ENCODE peak calls at places on chromosomes 6 and 20, in four cellular contexts. One of them, this sample, is unnamed.

GRCh38 chr20:22838001-22838400 is 197.1 kb upstream of the SSTR4 start:
- DNase-seq in HFF-Myc: no peak
- DNase-seq in ovary: no peak
- DNase-seq in heart left ventricle: no peak
- DNase-seq in this sample: no peak

GRCh38 chr6:132400641-132401119 is 595 bp downstream of the MOXD1 start:
- DNase-seq in ovary: no peak
- DNase-seq in heart left ventricle: no peak
- DNase-seq in HFF-Myc: no peak
- DNase-seq in this sample: no peak

GRCh38 chr6:111565316-111566221 is 40.1 kb downstream of the TRAF3IP2 start:
- DNase-seq in heart left ventricle: no peak
- DNase-seq in ovary: no peak
- DNase-seq in HFF-Myc: no peak
- DNase-seq in this sample: peak; percentile 35

GRCh38 chr20:21661488-21662055 is 43.9 kb upstream of the PAX1 start:
- DNase-seq in HFF-Myc: no peak
- DNase-seq in ovary: no peak
- DNase-seq in heart left ventricle: no peak
- DNase-seq in this sample: no peak

GRCh38 chr6:150668882-150669476 is 69.3 kb downstream of the PLEKHG1 start:
- DNase-seq in ovary: no peak
- DNase-seq in HFF-Myc: no peak
- DNase-seq in heart left ventricle: no peak
- DNase-seq in this sample: no peak

GRCh38 chr20:36064661-36065426 is 89.7 kb upstream of the EPB41L1 start:
- DNase-seq in HFF-Myc: no peak
- DNase-seq in heart left ventricle: peak; percentile 95
- DNase-seq in ovary: peak; percentile 99
- DNase-seq in this sample: no peak

GRCh38 chr6:142945446-142946180 is 637 bp upstream of the HIVEP2 start:
- DNase-seq in ovary: no peak
- DNase-seq in heart left ventricle: peak; percentile 58
- DNase-seq in HFF-Myc: no peak
- DNase-seq in this sample: no peak

GRCh38 chr20:1835531-1835930 is 59.7 kb upstream of the SIRPA start:
- DNase-seq in heart left ventricle: no peak
- DNase-seq in HFF-Myc: no peak
- DNase-seq in ovary: no peak
- DNase-seq in this sample: no peak

GRCh38 chr6:69953491-69953890 is 87.1 kb downstream of the COL19A1 start:
- DNase-seq in ovary: no peak
- DNase-seq in HFF-Myc: no peak
- DNase-seq in heart left ventricle: no peak
- DNase-seq in this sample: no peak

DNA sequence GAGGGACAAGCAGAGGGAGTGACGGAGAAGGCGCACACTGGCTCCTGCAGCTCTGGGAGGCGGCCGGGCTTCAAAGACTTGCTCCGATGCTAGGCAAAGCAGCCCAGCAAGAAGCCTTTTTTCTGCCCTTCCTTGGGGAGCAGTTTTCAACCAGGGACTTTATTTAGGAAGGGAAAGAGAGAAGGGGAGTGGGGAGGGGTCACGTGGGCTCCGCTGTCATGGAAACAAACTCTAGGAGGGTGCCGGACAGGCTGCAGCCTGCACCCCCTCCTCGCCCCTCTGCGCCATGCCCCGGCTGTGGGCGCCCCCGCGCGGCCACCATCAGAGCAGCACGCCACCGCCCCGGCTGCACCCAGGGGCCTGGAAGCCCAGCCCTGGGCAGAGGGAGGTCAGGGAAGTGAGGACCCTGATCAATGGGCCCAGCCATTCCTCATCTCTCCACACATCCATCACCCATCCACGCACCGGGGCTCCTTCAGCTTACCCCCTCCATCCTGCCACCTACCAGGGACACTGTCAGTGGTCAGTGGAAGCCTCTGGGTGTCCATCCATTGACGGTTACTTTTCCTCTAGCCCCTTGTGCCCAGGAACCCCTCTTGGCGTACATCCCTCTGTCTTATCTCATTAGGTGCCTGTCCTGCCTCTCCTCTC is 66.6 kb upstream of the CCDC167 start:
- DNase-seq in ovary: peak; percentile 62
- DNase-seq in HFF-Myc: no peak
- DNase-seq in heart left ventricle: peak; percentile 54
- DNase-seq in this sample: no peak
- H3K4me3 ChIP-seq in ovary: peak overlapping the region; percentile 17
- H3K4me3 ChIP-seq in HFF-Myc: peak overlapping the region; percentile 34
- H3K4me3 ChIP-seq in heart left ventricle: peak overlapping the region; percentile 46
- H3K4me3 ChIP-seq in this sample: peak overlapping the region; percentile 34

GRCh38 chr6:128057541-128058335 is 156.9 kb upstream of the THEMIS start:
- DNase-seq in ovary: no peak
- DNase-seq in HFF-Myc: no peak
- DNase-seq in heart left ventricle: no peak
- DNase-seq in this sample: no peak

GRCh38 chr6:128047989-128048388 is 147.1 kb upstream of the THEMIS start:
- DNase-seq in HFF-Myc: no peak
- DNase-seq in ovary: no peak
- DNase-seq in heart left ventricle: no peak
- DNase-seq in this sample: no peak

DNA sequence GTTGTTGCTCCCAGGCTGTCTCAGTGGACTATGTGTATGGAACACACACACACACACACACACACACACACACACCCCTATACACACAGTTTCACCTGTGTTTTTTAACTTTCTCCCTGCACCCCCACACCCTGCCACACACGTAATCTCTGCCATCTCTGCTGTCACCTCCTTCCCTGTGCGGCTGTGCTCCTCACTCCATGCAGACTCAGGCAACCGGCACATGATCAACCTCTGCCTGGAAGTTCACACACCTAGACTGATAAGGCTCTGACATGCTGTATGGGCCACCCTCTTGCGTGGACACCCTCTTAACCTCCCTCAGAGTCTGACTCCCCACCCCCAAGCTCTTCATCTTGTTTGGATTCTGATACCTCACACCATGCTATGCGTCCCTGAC is 152.3 kb upstream of the THEMIS start:
- DNase-seq in heart left ventricle: no peak
- DNase-seq in HFF-Myc: no peak
- DNase-seq in ovary: no peak
- DNase-seq in this sample: no peak
- TF ChIP-seq CTCF in heart left ventricle: no peak
- TF ChIP-seq CTCF in HFF-Myc: no peak
- TF ChIP-seq CTCF in ovary: no peak
- TF ChIP-seq CTCF in this sample: no peak

GRCh38 chr6:10883312-10884244 is 1.7 kb upstream of the GCM2 start:
- DNase-seq in HFF-Myc: no peak
- DNase-seq in heart left ventricle: no peak
- DNase-seq in ovary: no peak
- DNase-seq in this sample: no peak
- H3K4me3 ChIP-seq in HFF-Myc: no peak overlapping the region
- H3K4me3 ChIP-seq in heart left ventricle: peak overlapping the region; percentile 2
- H3K4me3 ChIP-seq in ovary: no peak overlapping the region
- H3K4me3 ChIP-seq in this sample: no peak overlapping the region

DNA sequence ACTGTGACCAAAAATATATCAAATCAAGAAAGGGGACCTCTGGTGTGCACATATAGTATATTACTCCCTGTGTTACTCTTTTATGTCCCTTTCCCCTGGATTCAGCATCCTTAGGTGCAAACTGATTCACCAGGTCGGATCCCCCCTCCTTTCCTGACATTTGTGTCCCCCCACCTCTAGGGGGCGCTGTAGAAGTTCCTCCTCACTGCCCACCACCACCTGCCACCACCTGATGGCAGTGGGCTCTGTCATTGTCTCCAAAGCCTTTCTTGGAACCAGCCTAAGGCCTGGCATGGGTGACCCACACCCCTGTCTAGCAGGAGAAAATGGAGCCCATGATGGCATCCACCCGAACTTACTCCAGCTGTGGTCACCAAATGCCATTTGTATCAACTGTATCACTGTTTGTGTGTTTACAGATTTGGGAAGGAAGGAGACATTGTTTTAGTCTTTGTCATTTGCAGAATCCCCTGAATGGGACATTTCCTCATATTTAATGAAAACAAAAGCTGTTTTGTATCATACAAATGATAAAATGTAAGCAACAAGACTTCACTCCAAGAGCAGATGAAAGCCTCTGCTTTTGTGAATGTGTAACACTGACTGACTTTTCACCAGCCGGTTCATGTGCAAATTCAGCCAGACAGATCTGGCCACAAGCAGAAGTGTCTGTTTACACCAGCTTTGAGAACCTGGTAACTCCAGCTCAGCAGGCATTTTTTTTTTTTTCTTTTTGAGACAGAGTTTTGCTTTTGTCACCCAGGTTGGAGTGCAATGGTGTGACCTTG is 66.2 kb downstream of the ARMC2 start:
- DNase-seq in heart left ventricle: no peak
- DNase-seq in HFF-Myc: no peak
- DNase-seq in ovary: no peak
- DNase-seq in this sample: no peak
- TF ChIP-seq CTCF in heart left ventricle: peak; percentile 38
- TF ChIP-seq CTCF in HFF-Myc: peak; percentile 74
- TF ChIP-seq CTCF in ovary: no peak
- TF ChIP-seq CTCF in this sample: peak; percentile 69

GRCh38 chr20:57392130-57392445 is 892 bp downstream of the RBM38 start:
- DNase-seq in heart left ventricle: peak; percentile 32
- DNase-seq in ovary: peak; percentile 51
- DNase-seq in HFF-Myc: no peak
- DNase-seq in this sample: no peak
- H3K4me3 ChIP-seq in heart left ventricle: peak overlapping the region; percentile 84
- H3K4me3 ChIP-seq in ovary: peak overlapping the region; percentile 85
- H3K4me3 ChIP-seq in HFF-Myc: peak overlapping the region; percentile 71
- H3K4me3 ChIP-seq in this sample: peak overlapping the region; percentile 92

GRCh38 chr6:20805027-20805426 is 270.8 kb downstream of the CDKAL1 start:
- DNase-seq in ovary: no peak
- DNase-seq in heart left ventricle: no peak
- DNase-seq in HFF-Myc: no peak
- DNase-seq in this sample: no peak
- TF ChIP-seq CTCF in ovary: no peak
- TF ChIP-seq CTCF in heart left ventricle: no peak
- TF ChIP-seq CTCF in HFF-Myc: no peak
- TF ChIP-seq CTCF in this sample: no peak

GRCh38 chr20:31680286-31681127 is 42.2 kb downstream of the BCL2L1 start:
- DNase-seq in ovary: no peak
- DNase-seq in HFF-Myc: no peak
- DNase-seq in heart left ventricle: no peak
- DNase-seq in this sample: no peak

GRCh38 chr20:31678389-31679356 is 41.0 kb downstream of the COX4I2 start:
- DNase-seq in ovary: peak; percentile 34
- DNase-seq in heart left ventricle: no peak
- DNase-seq in HFF-Myc: no peak
- DNase-seq in this sample: no peak

GRCh38 chr20:31681128-31681727 is 41.4 kb downstream of the BCL2L1 start:
- DNase-seq in heart left ventricle: no peak
- DNase-seq in HFF-Myc: no peak
- DNase-seq in ovary: no peak
- DNase-seq in this sample: no peak

GRCh38 chr20:31677553-31678260 is 40.0 kb downstream of the COX4I2 start:
- DNase-seq in HFF-Myc: no peak
- DNase-seq in ovary: no peak
- DNase-seq in heart left ventricle: no peak
- DNase-seq in this sample: no peak

GRCh38 chr20:31679357-31680285 is 41.9 kb downstream of the COX4I2 start:
- DNase-seq in heart left ventricle: no peak
- DNase-seq in HFF-Myc: no peak
- DNase-seq in ovary: no peak
- DNase-seq in this sample: no peak
- H3K4me3 ChIP-seq in heart left ventricle: no peak overlapping the region
- H3K4me3 ChIP-seq in HFF-Myc: no peak overlapping the region
- H3K4me3 ChIP-seq in ovary: no peak overlapping the region
- H3K4me3 ChIP-seq in this sample: no peak overlapping the region

GRCh38 chr20:46709055-46709458 is 392 bp upstream of the SLC2A10 start:
- DNase-seq in HFF-Myc: no peak
- DNase-seq in heart left ventricle: no peak
- DNase-seq in ovary: no peak
- DNase-seq in this sample: no peak

GRCh38 chr20:46710149-46710913 is 882 bp downstream of the SLC2A10 start:
- DNase-seq in heart left ventricle: no peak
- DNase-seq in ovary: no peak
- DNase-seq in HFF-Myc: no peak
- DNase-seq in this sample: no peak

GRCh38 chr20:46712056-46712636 is 2.7 kb downstream of the SLC2A10 start:
- DNase-seq in heart left ventricle: no peak
- DNase-seq in ovary: no peak
- DNase-seq in HFF-Myc: no peak
- DNase-seq in this sample: no peak

GRCh38 chr20:46708172-46708860 is 1.1 kb upstream of the SLC2A10 start:
- DNase-seq in ovary: no peak
- DNase-seq in heart left ventricle: no peak
- DNase-seq in HFF-Myc: no peak
- DNase-seq in this sample: no peak

DNA sequence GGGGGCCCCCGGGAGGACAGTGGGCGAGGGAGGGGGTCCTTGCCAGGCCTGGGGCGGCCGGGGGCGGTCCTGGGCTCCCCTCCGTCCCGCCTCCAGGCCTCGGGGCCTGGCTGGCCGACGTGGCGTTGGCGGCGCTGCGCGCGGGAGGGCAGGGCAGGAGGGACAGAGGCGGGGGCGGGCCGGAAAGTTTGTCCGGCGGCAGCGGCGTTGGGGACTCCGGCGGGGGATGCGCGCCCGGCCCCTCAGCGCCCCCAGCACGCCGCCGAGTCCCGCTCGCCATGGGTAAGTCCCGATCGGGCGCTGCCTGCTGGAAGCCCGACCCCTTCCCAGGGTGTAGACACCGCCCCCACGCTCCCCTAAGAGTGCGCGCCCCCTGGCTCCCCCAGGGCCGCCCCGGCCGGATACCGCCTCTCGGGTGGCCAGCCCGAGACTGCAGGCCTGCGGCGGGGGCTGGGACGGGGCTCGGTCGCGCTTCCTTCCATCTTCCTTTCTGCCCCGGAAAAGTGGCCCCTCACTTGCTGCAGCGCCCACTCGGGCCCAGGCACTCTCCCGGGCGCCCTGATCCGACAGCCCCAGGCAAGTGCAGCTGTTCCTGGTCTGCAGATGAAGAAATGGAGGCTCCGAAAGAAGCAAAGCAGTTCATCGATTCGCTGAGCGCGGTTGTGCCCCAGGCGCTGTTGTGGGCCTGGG is at the start of gene SLC2A10:
- DNase-seq in HFF-Myc: no peak
- DNase-seq in ovary: peak; percentile 74
- DNase-seq in heart left ventricle: peak; percentile 73
- DNase-seq in this sample: no peak
- TF ChIP-seq CTCF in HFF-Myc: no peak
- TF ChIP-seq CTCF in ovary: no peak
- TF ChIP-seq CTCF in heart left ventricle: peak; percentile 9
- TF ChIP-seq CTCF in this sample: no peak

GRCh38 chr6:32664827-32665362 is 1.6 kb downstream of the HLA-DQB1 start:
- DNase-seq in ovary: peak; percentile 13
- DNase-seq in HFF-Myc: no peak
- DNase-seq in heart left ventricle: peak; percentile 47
- DNase-seq in this sample: peak; percentile 52

GRCh38 chr6:32668226-32668747 is 1.8 kb upstream of the HLA-DQB1 start:
- DNase-seq in HFF-Myc: no peak
- DNase-seq in ovary: no peak
- DNase-seq in heart left ventricle: peak; percentile 43
- DNase-seq in this sample: peak; percentile 88

GRCh38 chr6:32664354-32664753 is 2.1 kb downstream of the HLA-DQB1 start:
- DNase-seq in HFF-Myc: no peak
- DNase-seq in heart left ventricle: no peak
- DNase-seq in ovary: no peak
- DNase-seq in this sample: no peak

GRCh38 chr6:32666420-32667300 is at the start of gene HLA-DQB1:
- DNase-seq in HFF-Myc: no peak
- DNase-seq in ovary: no peak
- DNase-seq in heart left ventricle: peak; percentile 41
- DNase-seq in this sample: peak; percentile 83

GRCh38 chr6:32665621-32666140 is 776 bp downstream of the HLA-DQB1 start:
- DNase-seq in heart left ventricle: no peak
- DNase-seq in ovary: no peak
- DNase-seq in HFF-Myc: no peak
- DNase-seq in this sample: no peak
- H3K4me3 ChIP-seq in heart left ventricle: no peak overlapping the region
- H3K4me3 ChIP-seq in ovary: no peak overlapping the region
- H3K4me3 ChIP-seq in HFF-Myc: no peak overlapping the region
- H3K4me3 ChIP-seq in this sample: peak overlapping the region; percentile 75